ENCODE peak calls at places on chromosomes 4 and X, in five cellular contexts. E is HCT116, J is GM12878, P is K562, K is HepG2. M is an unnamed sample.
A peak's percentile ranks its signal among the peaks of the same experiment; 100 is the strongest.

GRCh38 chr4:100797791-100798190 is 280.0 kb upstream of the EMCN start:
- DNase-seq in E (no peak), J (no peak), P (no peak), K (no peak), M (no peak)

GRCh38 chr4:155899891-155900290 is 3.6 kb upstream of the TDO2 start:
- DNase-seq in E (no peak), J (no peak), P (no peak), K (no peak), M (no peak)

GRCh38 chrX:121581885-121582284 is 534.5 kb downstream of the GLUD2 start:
- DNase-seq in E (no peak), J (no peak), P (no peak), K (no peak), M (no peak)

GRCh38 chrX:56802921-56803848 is 74.1 kb downstream of the NBDY start:
- DNase-seq in E (no peak), J (peak; percentile 77), P (peak; percentile 17), K (peak; percentile 39), M (peak; percentile 47)

GRCh38 chr4:47668810-47669408 is 169.0 kb downstream of the CORIN start:
- DNase-seq in E (peak; percentile 36), J (no peak), P (peak; percentile 45), K (peak; percentile 32), M (peak; percentile 43)

GRCh38 chr4:2643555-2643954 is 107.1 kb downstream of the FAM193A start:
- DNase-seq in E (no peak), J (no peak), P (no peak), K (no peak), M (no peak)

GRCh38 chr4:41319553-41319952 is 62.8 kb downstream of the UCHL1 start:
- DNase-seq in E (peak; percentile 49), J (no peak), P (no peak), K (peak; percentile 10), M (no peak)

GRCh38 chr4:176032454-176032853 is 33.2 kb upstream of the WDR17 start:
- DNase-seq in E (no peak), J (no peak), P (no peak), K (no peak), M (no peak)

GRCh38 chr4:153676984-153677383 is 7.1 kb upstream of the TLR2 start:
- DNase-seq in E (peak; percentile 19), J (no peak), P (no peak), K (no peak), M (no peak)

GRCh38 chr4:33297091-33297490 is 2576.9 kb downstream of the PCDH7 start:
- DNase-seq in E (no peak), J (no peak), P (no peak), K (no peak), M (no peak)

GRCh38 chrX:46559062-46559461 is 13.8 kb upstream of the ZNF674 start:
- DNase-seq in E (no peak), J (no peak), P (no peak), K (no peak), M (no peak)

GRCh38 chr4:12724520-12724919 is 759.6 kb downstream of the RAB28 start:
- DNase-seq in E (no peak), J (no peak), P (no peak), K (peak; percentile 3), M (peak; percentile 2)

GRCh38 chrX:136662104-136662503 is 14.1 kb downstream of the CD40LG start:
- DNase-seq in E (no peak), J (no peak), P (no peak), K (no peak), M (no peak)

GRCh38 chr4:94957030-94957429 is 199.3 kb downstream of the BMPR1B start:
- DNase-seq in E (no peak), J (no peak), P (no peak), K (no peak), M (no peak)

GRCh38 chr4:139454111-139454600 is at the start of gene RAB33B:
- DNase-seq in E (no peak), J (no peak), P (no peak), K (no peak), M (no peak)

GRCh38 chr4:105661028-105661427 is 47.5 kb downstream of the INTS12 start:
- DNase-seq in E (no peak), J (no peak), P (no peak), K (no peak), M (no peak)

GRCh38 chr4:108742451-108742850 is 20.4 kb downstream of the ETNPPL start:
- DNase-seq in E (no peak), J (no peak), P (no peak), K (no peak), M (no peak)

GRCh38 chr4:108743021-108743420 is 19.8 kb downstream of the ETNPPL start:
- DNase-seq in E (no peak), J (no peak), P (no peak), K (no peak), M (no peak)

GRCh38 chr4:108744307-108744706 is 18.5 kb downstream of the ETNPPL start:
- DNase-seq in E (no peak), J (no peak), P (no peak), K (peak; percentile 41), M (no peak)

DNA sequence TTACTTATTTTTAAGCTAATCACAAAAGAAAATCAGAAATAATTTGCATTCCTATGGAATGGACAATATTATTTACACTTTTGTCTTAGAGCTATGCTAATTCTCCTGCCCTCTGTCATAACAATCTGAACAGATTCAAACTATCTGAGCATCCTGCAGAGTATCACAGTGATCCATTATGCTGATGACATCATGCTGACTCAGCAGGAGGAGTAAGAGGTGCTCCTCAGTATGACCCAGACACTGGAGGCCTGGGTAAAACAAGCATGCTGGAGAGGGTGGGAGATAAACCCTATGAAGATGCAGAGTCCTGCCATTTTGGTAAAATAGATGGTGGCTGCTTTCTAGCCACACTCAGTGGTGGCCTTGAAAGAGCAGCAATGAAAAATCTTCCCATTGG is 24.5 kb downstream of the ETNPPL start:
- DNase-seq in E (no peak), J (no peak), P (peak; percentile 15), K (no peak), M (no peak)
- TF ChIP-seq ZBTB33 in E (no peak), J (no peak), P (no peak), K (no peak), M (no peak)

DNA sequence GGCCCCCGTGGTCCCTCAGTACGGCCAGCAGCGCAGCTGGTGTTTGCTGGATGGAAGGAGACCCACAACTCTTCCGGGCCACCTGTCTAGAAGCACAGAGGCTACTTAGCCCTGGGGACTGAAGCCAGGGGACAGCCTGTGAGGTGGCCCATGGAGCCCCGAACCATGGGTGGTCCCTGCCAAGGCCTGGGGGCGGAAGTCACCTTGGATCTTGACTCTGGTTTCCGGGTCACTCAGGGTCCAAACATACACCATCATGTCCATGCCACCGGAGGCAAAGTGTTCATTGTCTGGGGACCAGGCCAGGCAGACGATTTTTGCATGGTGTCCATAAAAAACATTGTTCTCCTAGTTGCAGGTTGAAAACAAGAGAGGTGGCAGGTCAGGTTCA is 39.5 kb downstream of the WDR1 start:
- DNase-seq in E (no peak), J (no peak), P (peak; percentile 10), K (no peak), M (no peak)
- H3K4me3 ChIP-seq in E (no peak overlapping the region), J (no peak overlapping the region), P (no peak overlapping the region), K (no peak overlapping the region), M (no peak overlapping the region)

GRCh38 chr4:1614854-1615595 is 69.1 kb downstream of the FAM53A start:
- DNase-seq in E (no peak), J (no peak), P (no peak), K (no peak), M (no peak)
- TF ChIP-seq ZBTB33 in E (no peak), J (no peak), P (no peak), K (no peak), M (no peak)

GRCh38 chrX:149638860-149639259 is 7.3 kb upstream of the TMEM185A start:
- DNase-seq in E (no peak), J (no peak), P (no peak), K (no peak), M (no peak)

GRCh38 chrX:149643496-149643895 is 11.9 kb upstream of the TMEM185A start:
- DNase-seq in E (no peak), J (no peak), P (no peak), K (no peak), M (no peak)

GRCh38 chrX:149641432-149641831 is 9.8 kb upstream of the TMEM185A start:
- DNase-seq in E (no peak), J (no peak), P (no peak), K (no peak), M (no peak)

GRCh38 chrX:149639568-149639967 is 8.0 kb upstream of the TMEM185A start:
- DNase-seq in E (no peak), J (no peak), P (no peak), K (no peak), M (no peak)

GRCh38 chrX:149641832-149642231 is 10.2 kb upstream of the TMEM185A start:
- DNase-seq in E (no peak), J (no peak), P (no peak), K (no peak), M (no peak)
- H3K4me3 ChIP-seq in E (no peak overlapping the region), J (no peak overlapping the region), P (no peak overlapping the region), K (no peak overlapping the region), M (no peak overlapping the region)

M was measured in SK-N-SH.